ENCODE peak calls at places on chromosomes 5 and 9, in four cellular contexts. N, M, E and B are unnamed samples.

GRCh38 chr9:20728493-20729220 is 44.6 kb downstream of the FOCAD start:
- DNase-seq in M (no peak), N (no peak), E (no peak), B (peak)

GRCh38 chr9:32419921-32420320 is 35.5 kb downstream of the ACO1 start:
- DNase-seq in M (no peak), N (no peak), E (no peak), B (no peak)

GRCh38 chr5:57779383-57780223 is 297.0 kb upstream of the ACTBL2 start:
- DNase-seq in N (peak), E (no peak), M (peak), B (peak)

GRCh38 chr5:1783214-1783551 is 16.5 kb downstream of the MRPL36 start:
- DNase-seq in E (peak), N (no peak), M (peak), B (no peak)

GRCh38 chr9:16207161-16207560 is 654.3 kb downstream of the CCDC171 start:
- DNase-seq in E (no peak), N (peak), M (no peak), B (no peak)

GRCh38 chr9:99184073-99184426 is 37.7 kb downstream of the ALG2 start:
- DNase-seq in M (no peak), N (no peak), E (peak), B (peak)

GRCh38 chr9:69122391-69123141 is 51.5 kb upstream of the TJP2 start:
- DNase-seq in E (no peak), M (peak), N (peak), B (peak)

GRCh38 chr5:113031132-113031531 is 54.5 kb downstream of the DCP2 start:
- DNase-seq in N (no peak), M (no peak), E (no peak), B (no peak)

GRCh38 chr9:127121628-127122175 is 733 bp downstream of the ANGPTL2 start:
- DNase-seq in E (no peak), N (no peak), M (peak), B (no peak)

GRCh38 chr5:124060413-124061095 is 548.6 kb downstream of the CSNK1G3 start:
- DNase-seq in M (no peak), N (peak), E (no peak), B (peak)

GRCh38 chr9:83979812-83980394 is at the start of gene HNRNPK:
- DNase-seq in E (peak), N (peak), M (peak), B (peak)

GRCh38 chr9:84996049-84996448 is 326.5 kb downstream of the NTRK2 start:
- DNase-seq in M (no peak), N (no peak), E (no peak), B (no peak)

GRCh38 chr5:142922223-142922952 is 152.2 kb downstream of the ARHGAP26 start:
- DNase-seq in N (no peak), M (peak), E (no peak), B (no peak)